ENCODE peak calls at places on chromosome 3, in ten cellular contexts. B, Z, U, O, T, W, D, S, V and A are unnamed samples.

GRCh38 chr3:28836199-28836598 is 444.7 kb upstream of the RBMS3 start:
- DNase-seq in V (no peak), W (no peak), O (no peak), B (no peak), D (no peak), U (no peak), S (no peak), Z (no peak), T (no peak), A (no peak)

GRCh38 chr3:127387119-127387518 is 99.3 kb upstream of the PRR20G start:
- DNase-seq in D (no peak), B (no peak), Z (no peak), T (no peak), O (no peak), U (no peak), W (no peak), V (no peak), S (no peak), A (peak)

GRCh38 chr3:158103131-158103955 is 2.9 kb downstream of the SHOX2 start:
- DNase-seq in S (no peak), O (no peak), T (no peak), B (no peak), V (no peak), W (peak), U (no peak), D (no peak), Z (no peak), A (peak)

GRCh38 chr3:24683511-24684384 is 189.1 kb upstream of the THRB start:
- DNase-seq in Z (no peak), W (peak), S (no peak), T (peak), B (peak), O (peak), V (peak), D (no peak), U (no peak), A (no peak)

GRCh38 chr3:48631516-48632448 is 3.5 kb downstream of the SLC26A6 start:
- DNase-seq in S (no peak), B (no peak), U (no peak), T (no peak), V (no peak), W (no peak), Z (no peak), O (no peak), D (no peak), A (no peak)

GRCh38 chr3:114565201-114565600 is 271.4 kb downstream of the TIGIT start:
- DNase-seq in O (no peak), U (no peak), S (no peak), D (peak), B (no peak), Z (no peak), T (no peak), V (no peak), W (peak), A (peak)

GRCh38 chr3:13492976-13493866 is 13.1 kb downstream of the HDAC11 start:
- DNase-seq in T (no peak), V (no peak), U (no peak), O (no peak), S (no peak), W (no peak), D (no peak), B (no peak), Z (no peak), A (peak)

GRCh38 chr3:42653560-42654330 is at the start of gene ZBTB47:
- DNase-seq in O (no peak), S (peak), D (no peak), U (no peak), W (peak), Z (no peak), T (no peak), V (no peak), B (peak), A (peak)

GRCh38 chr3:154791611-154792010 is 288.5 kb upstream of the MME start:
- DNase-seq in U (no peak), B (no peak), O (no peak), V (no peak), S (no peak), W (no peak), T (no peak), Z (no peak), D (no peak), A (no peak)

GRCh38 chr3:136142592-136142991 is 53.5 kb downstream of the MSL2 start:
- DNase-seq in U (no peak), V (peak), Z (no peak), B (no peak), S (no peak), O (no peak), W (no peak), D (no peak), T (peak), A (no peak)

GRCh38 chr3:132285620-132285945 is 31.6 kb upstream of the ACP3 start:
- DNase-seq in Z (no peak), V (no peak), T (no peak), O (no peak), S (no peak), U (no peak), D (no peak), B (no peak), W (no peak), A (no peak)

GRCh38 chr3:46351646-46352045 is 2.3 kb upstream of the CCR2 start:
- DNase-seq in Z (no peak), U (no peak), T (no peak), B (no peak), O (no peak), S (no peak), V (no peak), D (no peak), W (no peak), A (no peak)

GRCh38 chr3:156404217-156404616 is 150.7 kb downstream of the SSR3 start:
- DNase-seq in O (no peak), B (no peak), D (no peak), S (no peak), W (no peak), T (no peak), U (no peak), Z (no peak), V (no peak), A (no peak)

GRCh38 chr3:136858381-136858780 is 3.6 kb upstream of the NCK1 start:
- DNase-seq in O (no peak), U (no peak), W (no peak), D (no peak), S (no peak), B (peak), T (no peak), V (no peak), Z (no peak), A (no peak)

GRCh38 chr3:195543642-195544536 is 764 bp upstream of the PPP1R2 start:
- DNase-seq in Z (no peak), B (no peak), O (no peak), D (no peak), V (no peak), S (no peak), U (no peak), W (peak), T (no peak), A (peak)

GRCh38 chr3:100871307-100871706 is 121.9 kb downstream of the ABI3BP start:
- DNase-seq in V (no peak), S (no peak), B (no peak), D (no peak), W (no peak), U (no peak), Z (no peak), O (no peak), T (no peak), A (no peak)

GRCh38 chr3:178454714-178455113 is 81.5 kb upstream of the KCNMB2 start:
- DNase-seq in S (no peak), Z (no peak), B (no peak), W (peak), V (no peak), U (no peak), D (peak), O (no peak), T (no peak), A (no peak)

GRCh38 chr3:141875893-141876380 is 506 bp upstream of the ATP1B3 start:
- DNase-seq in T (peak), W (peak), U (no peak), O (peak), Z (peak), V (no peak), S (no peak), D (no peak), B (peak), A (peak)

GRCh38 chr3:135503429-135504083 is 462.0 kb upstream of the PPP2R3A start:
- DNase-seq in W (peak), U (peak), O (peak), Z (peak), V (peak), T (peak), B (peak), D (peak), S (peak), A (no peak)

GRCh38 chr3:168620854-168621253 is 525.1 kb upstream of the GOLIM4 start:
- DNase-seq in U (no peak), W (peak), Z (peak), B (peak), T (peak), S (no peak), O (no peak), D (no peak), V (no peak), A (no peak)

GRCh38 chr3:123374016-123374415 is 74.9 kb downstream of the ADCY5 start:
- DNase-seq in D (no peak), V (no peak), T (no peak), Z (no peak), B (no peak), S (no peak), W (no peak), O (no peak), U (no peak), A (no peak)

GRCh38 chr3:17424137-17424536 is 318.3 kb downstream of the TBC1D5 start:
- DNase-seq in U (no peak), W (no peak), Z (no peak), S (no peak), B (no peak), O (no peak), V (no peak), T (no peak), D (no peak), A (no peak)

GRCh38 chr3:150015906-150016305 is 45.2 kb upstream of the PFN2 start:
- DNase-seq in V (no peak), S (no peak), T (no peak), D (no peak), W (no peak), Z (no peak), O (no peak), B (no peak), U (no peak), A (no peak)

GRCh38 chr3:71187715-71188114 is 395.8 kb downstream of the FOXP1 start:
- DNase-seq in W (no peak), Z (no peak), B (no peak), D (no peak), U (no peak), O (no peak), V (no peak), S (no peak), T (no peak), A (no peak)

GRCh38 chr3:105580551-105580950 is 213.8 kb downstream of the ALCAM start:
- DNase-seq in Z (no peak), O (no peak), U (no peak), T (no peak), V (no peak), W (no peak), S (no peak), B (no peak), D (no peak), A (no peak)

GRCh38 chr3:161314836-161315391 is 56.4 kb downstream of the SPTSSB start:
- DNase-seq in T (no peak), V (no peak), Z (no peak), S (no peak), O (no peak), W (no peak), U (no peak), B (no peak), D (no peak), A (no peak)

GRCh38 chr3:113534365-113534764 is 2.0 kb downstream of the SIDT1 start:
- DNase-seq in U (no peak), W (no peak), Z (no peak), S (no peak), O (no peak), V (no peak), D (no peak), T (no peak), B (no peak), A (no peak)

GRCh38 chr3:164806188-164806587 is 272.1 kb downstream of the SI start:
- DNase-seq in O (no peak), Z (no peak), U (no peak), S (no peak), T (no peak), W (no peak), D (no peak), V (no peak), B (no peak), A (no peak)

GRCh38 chr3:167837430-167837829 is 101.9 kb downstream of the SERPINI1 start:
- DNase-seq in S (no peak), Z (no peak), W (no peak), D (no peak), U (no peak), V (no peak), O (no peak), T (no peak), B (no peak), A (no peak)

GRCh38 chr3:27186013-27186412 is 183.2 kb downstream of the NEK10 start:
- DNase-seq in V (no peak), D (no peak), W (no peak), B (no peak), U (no peak), S (no peak), T (no peak), Z (no peak), O (no peak), A (no peak)

GRCh38 chr3:124288996-124289395 is 297.1 kb upstream of the ROPN1 start:
- DNase-seq in D (no peak), V (no peak), O (no peak), Z (no peak), S (no peak), T (no peak), W (no peak), U (no peak), B (no peak), A (no peak)

GRCh38 chr3:45109736-45110135 is 36.4 kb downstream of the CDCP1 start:
- DNase-seq in O (no peak), T (no peak), U (no peak), W (no peak), S (no peak), D (no peak), Z (no peak), V (no peak), B (no peak), A (no peak)

GRCh38 chr3:45112939-45113338 is 33.2 kb downstream of the CDCP1 start:
- DNase-seq in O (no peak), V (no peak), W (no peak), D (no peak), S (no peak), Z (no peak), T (no peak), U (no peak), B (no peak), A (no peak)

GRCh38 chr3:45106874-45107273 is 39.3 kb downstream of the CDCP1 start:
- DNase-seq in D (no peak), S (no peak), T (no peak), W (no peak), U (no peak), O (no peak), V (no peak), B (no peak), Z (no peak), A (no peak)

GRCh38 chr3:45113625-45114050 is 32.5 kb downstream of the CDCP1 start:
- DNase-seq in T (no peak), W (no peak), V (no peak), S (no peak), O (no peak), D (no peak), Z (no peak), U (no peak), B (no peak), A (no peak)

GRCh38 chr3:45110185-45110833 is 35.9 kb downstream of the CDCP1 start:
- DNase-seq in U (no peak), B (peak), S (peak), T (no peak), W (peak), D (no peak), V (no peak), Z (no peak), O (no peak), A (no peak)
- TF ChIP-seq POLR2AphosphoS5 in U (no peak), B (peak), S (no peak), T (no peak), W (peak), D (no peak), V (no peak), Z (no peak), O (no peak), A (no peak)

GRCh38 chr3:11470031-11470853 is 173.5 kb downstream of the VGLL4 start:
- DNase-seq in S (no peak), W (no peak), U (no peak), O (no peak), V (no peak), D (no peak), B (no peak), Z (no peak), T (no peak), A (no peak)

GRCh38 chr3:11467875-11468274 is 175.8 kb downstream of the VGLL4 start:
- DNase-seq in Z (no peak), W (no peak), B (no peak), O (no peak), T (no peak), S (no peak), U (no peak), D (no peak), V (no peak), A (no peak)

GRCh38 chr3:11464356-11464755 is 179.4 kb downstream of the VGLL4 start:
- DNase-seq in U (no peak), B (no peak), O (no peak), D (no peak), Z (no peak), W (no peak), S (no peak), V (no peak), T (no peak), A (no peak)

GRCh38 chr3:11465744-11466611 is 177.7 kb downstream of the VGLL4 start:
- DNase-seq in D (no peak), Z (no peak), U (no peak), S (no peak), V (peak), B (no peak), T (no peak), O (peak), W (no peak), A (no peak)
- TF ChIP-seq POLR2AphosphoS5 in D (peak), Z (no peak), U (no peak), S (no peak), V (no peak), B (no peak), T (no peak), O (peak), W (peak), A (peak)

DNA sequence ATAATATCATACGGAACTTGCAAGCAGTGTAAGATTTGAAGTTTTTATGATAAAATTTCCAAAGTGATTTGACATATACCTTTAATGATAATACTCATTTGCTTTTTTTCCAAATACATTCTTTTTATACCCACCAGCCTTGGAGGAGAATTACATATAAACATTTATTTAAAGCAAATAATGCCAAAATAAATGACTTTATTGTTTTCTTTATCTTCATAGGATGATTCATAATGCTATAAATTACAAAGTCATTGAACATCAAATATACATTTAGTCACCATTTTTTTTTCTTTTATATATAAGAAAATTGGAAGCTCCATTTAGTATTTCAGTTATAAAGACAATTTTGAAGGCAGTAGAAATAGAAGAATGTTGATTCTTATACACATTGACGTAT is 450.9 kb downstream of the NAALADL2 start:
- DNase-seq in D (no peak), B (no peak), U (no peak), T (no peak), W (no peak), Z (no peak), S (no peak), V (no peak), O (no peak), A (no peak)
- TF ChIP-seq POLR2AphosphoS5 in D (no peak), B (no peak), U (no peak), T (no peak), W (no peak), Z (no peak), S (no peak), V (no peak), O (no peak), A (no peak)

GRCh38 chr3:122299222-122299621 is 25.8 kb upstream of the CSTA start:
- DNase-seq in D (no peak), T (no peak), S (no peak), Z (no peak), O (no peak), W (no peak), V (no peak), U (no peak), B (no peak), A (no peak)
- TF ChIP-seq POLR2AphosphoS5 in D (no peak), T (no peak), S (no peak), Z (no peak), O (no peak), W (no peak), V (no peak), U (no peak), B (no peak), A (no peak)

GRCh38 chr3:172253200-172253599 is 195.1 kb downstream of the GHSR start:
- DNase-seq in B (no peak), D (no peak), U (no peak), W (no peak), T (no peak), Z (no peak), O (no peak), S (no peak), V (no peak), A (no peak)

GRCh38 chr3:172257638-172258400 is 190.4 kb downstream of the GHSR start:
- DNase-seq in D (no peak), V (no peak), T (no peak), B (no peak), U (no peak), O (no peak), Z (no peak), W (no peak), S (no peak), A (no peak)

GRCh38 chr3:172254542-172254941 is 193.7 kb downstream of the GHSR start:
- DNase-seq in W (no peak), U (no peak), Z (no peak), O (no peak), S (no peak), B (no peak), T (no peak), D (no peak), V (no peak), A (no peak)

GRCh38 chr3:172258616-172259015 is 189.6 kb downstream of the GHSR start:
- DNase-seq in V (no peak), S (no peak), D (peak), O (no peak), U (no peak), Z (no peak), T (no peak), W (no peak), B (no peak), A (no peak)

GRCh38 chr3:172256101-172256687 is 192.1 kb downstream of the GHSR start:
- DNase-seq in Z (no peak), V (no peak), B (no peak), S (no peak), T (no peak), U (no peak), W (no peak), O (no peak), D (no peak), A (no peak)
- TF ChIP-seq POLR2AphosphoS5 in Z (no peak), V (no peak), B (no peak), S (no peak), T (no peak), U (no peak), W (peak), O (peak), D (peak), A (no peak)